ENCODE peak calls at places on chromosome X, in five cellular contexts. A is germinal center, P is hippocampal formation, G is cardiac fibroblast, X is naive B cell. V is an unnamed sample.

GRCh38 chrX:54931107-54931506 is 10.5 kb downstream of the TRO start:
- DNase-seq in A (no peak), P (no peak), G (no peak), X (no peak), V (no peak)

GRCh38 chrX:155841232-155841631 is 39.9 kb upstream of the VAMP7 start:
- DNase-seq in A (no peak), P (no peak), G (no peak), X (no peak), V (no peak)

GRCh38 chrX:139932077-139932900 is 564 bp downstream of the ATP11C start:
- DNase-seq in A (peak), P (peak), G (peak), X (peak), V (no peak)

GRCh38 chrX:19624754-19625153 is 109.4 kb upstream of the MAP3K15 start:
- DNase-seq in A (no peak), P (no peak), G (peak), X (no peak), V (no peak)

GRCh38 chrX:124518888-124519287 is 172.5 kb downstream of the SH2D1A start:
- DNase-seq in A (no peak), P (no peak), G (no peak), X (no peak), V (no peak)

GRCh38 chrX:103629295-103630170 is 758 bp downstream of the TCEAL1 start:
- DNase-seq in A (peak), P (peak), G (peak), X (peak), V (peak)

GRCh38 chrX:13666836-13667235 is 13.9 kb downstream of the TCEANC start:
- DNase-seq in A (no peak), P (no peak), G (no peak), X (no peak), V (peak)

GRCh38 chrX:13364230-13364629 is 44.4 kb upstream of the ATXN3L start:
- DNase-seq in A (no peak), P (no peak), G (no peak), X (no peak), V (no peak)

GRCh38 chrX:48972214-48973164 is 845 bp upstream of the KCND1 start:
- DNase-seq in A (peak), P (peak), G (peak), X (peak), V (peak)

GRCh38 chrX:150408007-150408406 is 44.9 kb downstream of the MAMLD1 start:
- DNase-seq in A (no peak), P (no peak), G (no peak), X (no peak), V (no peak)

GRCh38 chrX:115560211-115560977 is 580 bp upstream of the PLS3 start:
- DNase-seq in A (no peak), P (no peak), G (peak), X (no peak), V (no peak)

GRCh38 chrX:72712094-72712755 is 1.9 kb downstream of the PHKA1 start:
- DNase-seq in A (no peak), P (no peak), G (peak), X (no peak), V (no peak)

GRCh38 chrX:108468486-108468885 is 28.8 kb downstream of the COL4A5 start:
- DNase-seq in A (no peak), P (no peak), G (peak), X (no peak), V (no peak)

GRCh38 chrX:96314974-96315373 is 369.7 kb upstream of the DIAPH2 start:
- DNase-seq in A (no peak), P (no peak), G (peak), X (no peak), V (no peak)

GRCh38 chrX:34877451-34877850 is 65.1 kb upstream of the FAM47B start:
- DNase-seq in A (no peak), P (no peak), G (peak), X (no peak), V (no peak)

GRCh38 chrX:73563740-73564073 is 710 bp downstream of the CHIC1 start:
- DNase-seq in A (no peak), P (peak), G (peak), X (no peak), V (no peak)

GRCh38 chrX:153464116-153464515 is 6.3 kb downstream of the HAUS7 start:
- DNase-seq in A (no peak), P (no peak), G (no peak), X (no peak), V (no peak)

GRCh38 chrX:132576945-132577344 is 88.1 kb upstream of the MBNL3 start:
- DNase-seq in A (no peak), P (no peak), G (no peak), X (no peak), V (no peak)

GRCh38 chrX:154732421-154733071 is 18.3 kb downstream of the GAB3 start:
- DNase-seq in A (no peak), P (no peak), G (peak), X (no peak), V (no peak)

GRCh38 chrX:71154641-71155040 is 10.0 kb downstream of the NLGN3 start:
- DNase-seq in A (no peak), P (no peak), G (no peak), X (no peak), V (no peak)

GRCh38 chrX:148385471-148385870 is 114.9 kb upstream of the AFF2 start:
- DNase-seq in A (no peak), P (no peak), G (no peak), X (no peak), V (no peak)

GRCh38 chrX:13026877-13027652 is 17.4 kb downstream of the FAM9C start:
- DNase-seq in A (no peak), P (no peak), G (no peak), X (no peak), V (no peak)

GRCh38 chrX:130171446-130172126 is at the start of gene RAB33A:
- DNase-seq in A (peak), P (peak), G (no peak), X (no peak), V (peak)

GRCh38 chrX:87517571-87518141 is at the start of gene KLHL4:
- DNase-seq in A (no peak), P (peak), G (peak), X (no peak), V (peak)

GRCh38 chrX:122586831-122587230 is 597.2 kb upstream of the GRIA3 start:
- DNase-seq in A (no peak), P (no peak), G (peak), X (no peak), V (no peak)

GRCh38 chrX:122868626-122869025 is 315.5 kb upstream of the GRIA3 start:
- DNase-seq in A (no peak), P (no peak), G (no peak), X (no peak), V (no peak)

GRCh38 chrX:7170903-7171302 is 22.9 kb upstream of the PUDP start:
- DNase-seq in A (peak), P (no peak), G (peak), X (no peak), V (no peak)

GRCh38 chrX:106684207-106684606 is 42.3 kb upstream of the RNF128 start:
- DNase-seq in A (no peak), P (no peak), G (no peak), X (no peak), V (no peak)

GRCh38 chrX:87049567-87049966 is 468.0 kb upstream of the KLHL4 start:
- DNase-seq in A (no peak), P (no peak), G (no peak), X (no peak), V (no peak)

GRCh38 chrX:4708970-4709760 is 995.7 kb upstream of the PRKX start:
- DNase-seq in A (no peak), P (no peak), G (no peak), X (no peak), V (no peak)

GRCh38 chrX:23114256-23114655 is 114.5 kb downstream of the DDX53 start:
- DNase-seq in A (no peak), P (no peak), G (no peak), X (no peak), V (no peak)

GRCh38 chrX:39975094-39975865 is 122.5 kb downstream of the BCOR start:
- DNase-seq in A (no peak), P (no peak), G (no peak), X (no peak), V (no peak)

GRCh38 chrX:70007946-70008345 is 41.8 kb downstream of the AWAT2 start:
- DNase-seq in A (no peak), P (no peak), G (no peak), X (no peak), V (no peak)

GRCh38 chrX:94256396-94256795 is 582.4 kb downstream of the FAM133A start:
- DNase-seq in A (no peak), P (no peak), G (no peak), X (no peak), V (no peak)

GRCh38 chrX:43703211-43703791 is 47.2 kb downstream of the MAOA start:
- DNase-seq in A (no peak), P (no peak), G (peak), X (no peak), V (no peak)